ENCODE peak calls at places on chromosomes 12 and 14, in six cellular contexts. M is left colon, H is GM12865, W is NB4, C is posterior cingulate gyrus, U is ovary. L is an unnamed sample.

GRCh38 chr12:49188205-49188915 is 520 bp downstream of the TUBA1A start:
- DNase-seq in U (peak; percentile 82), W (peak; percentile 76), H (peak; percentile 79), M (peak; percentile 78), C (peak; percentile 67), L (peak; percentile 49)

GRCh38 chr12:52517888-52518287 is 2.3 kb downstream of the KRT5 start:
- DNase-seq in W (no peak), U (no peak), H (no peak), C (no peak), M (no peak), L (no peak)

GRCh38 chr14:57671021-57671420 is 177.4 kb upstream of the CCDC198 start:
- DNase-seq in C (no peak), M (no peak), W (no peak), U (no peak), H (no peak), L (no peak)

GRCh38 chr12:64178122-64178521 is 44.0 kb downstream of the KICS2 start:
- DNase-seq in C (no peak), H (no peak), U (no peak), M (no peak), W (no peak), L (no peak)

GRCh38 chr14:20692111-20692751 is 3.7 kb downstream of the ANG start:
- DNase-seq in H (no peak), M (no peak), C (no peak), U (no peak), W (no peak), L (no peak)

GRCh38 chr12:6684609-6685008 is 4.6 kb downstream of the ZNF384 start:
- DNase-seq in C (no peak), H (peak; percentile 64), W (peak; percentile 75), M (no peak), U (no peak), L (peak; percentile 51)

GRCh38 chr14:32432813-32433538 is 103.9 kb downstream of the AKAP6 start:
- DNase-seq in W (no peak), H (peak; percentile 25), M (no peak), C (no peak), U (peak; percentile 30), L (no peak)

GRCh38 chr12:122079038-122079531 is 529 bp downstream of the MLXIP start:
- DNase-seq in U (peak; percentile 62), M (no peak), C (no peak), H (peak; percentile 28), W (peak; percentile 74), L (no peak)

GRCh38 chr14:35410858-35411257 is 6.3 kb upstream of the NFKBIA start:
- DNase-seq in M (no peak), C (no peak), U (no peak), W (no peak), H (no peak), L (no peak)

GRCh38 chr12:130431176-130431575 is 93.5 kb downstream of the PIWIL1 start:
- DNase-seq in M (peak; percentile 2), C (no peak), W (no peak), U (no peak), H (no peak), L (no peak)

GRCh38 chr12:105100207-105100985 is 7.1 kb upstream of the WASHC4 start:
- DNase-seq in C (no peak), U (no peak), M (no peak), H (no peak), W (peak; percentile 53), L (no peak)

GRCh38 chr14:100271247-100271939 is 32.4 kb downstream of the YY1 start:
- DNase-seq in H (no peak), U (no peak), C (no peak), W (peak; percentile 37), M (no peak), L (no peak)

GRCh38 chr14:76774471-76775158 is 13.3 kb downstream of the VASH1 start:
- DNase-seq in H (no peak), W (no peak), M (peak; percentile 10), C (no peak), U (no peak), L (no peak)

GRCh38 chr12:28568083-28568482 is 377.8 kb downstream of the CCDC91 start:
- DNase-seq in M (no peak), H (no peak), C (no peak), U (no peak), W (no peak), L (no peak)

GRCh38 chr12:54421175-54421872 is 2.3 kb upstream of the ITGA5 start:
- DNase-seq in C (no peak), H (no peak), M (peak; percentile 79), U (no peak), W (no peak), L (no peak)

GRCh38 chr12:52691765-52692150 is 11.6 kb upstream of the KRT1 start:
- DNase-seq in C (no peak), M (no peak), W (no peak), U (no peak), H (no peak), L (no peak)

GRCh38 chr14:85252011-85252410 is 277.9 kb upstream of the FLRT2 start:
- DNase-seq in U (no peak), M (no peak), H (no peak), W (no peak), C (no peak), L (no peak)

GRCh38 chr14:96852823-96853422 is 55.7 kb downstream of the VRK1 start:
- DNase-seq in M (no peak), W (peak; percentile 48), C (no peak), U (no peak), H (peak; percentile 48), L (peak; percentile 47)

GRCh38 chr12:114265036-114265435 is 140.9 kb downstream of the TBX5 start:
- DNase-seq in M (no peak), U (no peak), C (no peak), W (no peak), H (no peak), L (no peak)

GRCh38 chr14:63478437-63478852 is 64.7 kb downstream of the PPP2R5E start:
- DNase-seq in U (no peak), M (no peak), H (peak; percentile 81), C (no peak), W (no peak), L (no peak)

GRCh38 chr14:46920542-46920941 is 269.0 kb upstream of the RPL10L start:
- DNase-seq in W (no peak), C (no peak), M (no peak), U (no peak), H (no peak), L (no peak)

GRCh38 chr14:99158150-99158549 is 113.8 kb downstream of the BCL11B start:
- DNase-seq in U (no peak), C (no peak), H (no peak), M (no peak), W (no peak), L (no peak)

L was measured in AML-193.